ENCODE peak calls at places on chromosomes 4 and X, in six cellular contexts. U is activated CD8-positive, alpha-beta memory T cell treated with anti-CD3 and anti-CD28 coated beads, Interleukin-2, amount 10 ng/mL, durations not matched to agents 7 days and 5 days; P is pons; V is neuronal stem cell; J is SIG-M5; R is amniotic stem cell. I is an unnamed sample.

GRCh38 chr4:35818520-35818919 is 425.8 kb downstream of the ARAP2 start:
- DNase-seq in P (no peak), J (no peak), V (no peak), U (no peak), R (no peak), I (no peak)

GRCh38 chr4:140085924-140086323 is 68.1 kb downstream of the MAML3 start:
- DNase-seq in R (no peak), P (no peak), J (no peak), U (no peak), V (no peak), I (no peak)

GRCh38 chr4:176676901-176677300 is 115.8 kb downstream of the VEGFC start:
- DNase-seq in P (peak), U (no peak), J (no peak), V (no peak), R (no peak), I (no peak)

GRCh38 chr4:67713531-67714247 is 12.7 kb upstream of the UBA6 start:
- DNase-seq in P (no peak), J (no peak), U (no peak), R (no peak), V (no peak), I (no peak)

GRCh38 chr4:118557298-118557851 is 127.8 kb upstream of the METTL14 start:
- DNase-seq in R (peak), J (peak), P (peak), U (no peak), V (no peak), I (no peak)

GRCh38 chr4:20544645-20545044 is 155.6 kb upstream of the PACRGL start:
- DNase-seq in J (no peak), R (peak), U (no peak), V (peak), P (peak), I (peak)

GRCh38 chrX:129659137-129659536 is 4.4 kb upstream of the APLN start:
- DNase-seq in P (no peak), V (no peak), U (no peak), R (no peak), J (no peak), I (no peak)

GRCh38 chr4:82268050-82268825 is 105.6 kb downstream of the HNRNPD start:
- DNase-seq in R (peak), V (peak), P (peak), U (peak), J (peak), I (peak)

GRCh38 chr4:183171484-183172267 is 72.6 kb downstream of the WWC2 start:
- DNase-seq in J (no peak), P (no peak), U (no peak), V (no peak), R (no peak), I (no peak)

GRCh38 chrX:110219920-110220319 is 98.0 kb downstream of the AMMECR1 start:
- DNase-seq in R (no peak), V (no peak), P (no peak), J (no peak), U (no peak), I (no peak)

I was measured in NCI-H187 treated with DMSO at 0.1 percent for 48 hours.